ENCODE peak calls at places on chromosomes 6 and 20, in six cellular contexts. One of them, this sample, is unnamed.

GRCh38 chr20:61599061-61599930 is 347.2 kb downstream of the CDH4 start:
- DNase-seq in NCI-H774: no peak
- DNase-seq in kidney glomerular epithelial cell: no peak
- DNase-seq in GM12865: no peak
- DNase-seq in fibroblast of mammary gland: no peak
- DNase-seq in activated T-cell treated with anti-CD3 and anti-CD28 coated beads for 1 hour: no peak
- DNase-seq in this sample: no peak

GRCh38 chr6:1771324-1771723 is 161.6 kb downstream of the FOXC1 start:
- DNase-seq in kidney glomerular epithelial cell: peak
- DNase-seq in activated T-cell treated with anti-CD3 and anti-CD28 coated beads for 1 hour: no peak
- DNase-seq in fibroblast of mammary gland: peak
- DNase-seq in GM12865: peak
- DNase-seq in NCI-H774: peak
- DNase-seq in this sample: no peak

GRCh38 chr20:41185013-41185757 is 47.8 kb downstream of the PLCG1 start:
- DNase-seq in GM12865: no peak
- DNase-seq in activated T-cell treated with anti-CD3 and anti-CD28 coated beads for 1 hour: no peak
- DNase-seq in kidney glomerular epithelial cell: no peak
- DNase-seq in fibroblast of mammary gland: no peak
- DNase-seq in NCI-H774: no peak
- DNase-seq in this sample: no peak

GRCh38 chr6:15504040-15504491 is 158.8 kb downstream of the DTNBP1 start:
- DNase-seq in fibroblast of mammary gland: peak
- DNase-seq in kidney glomerular epithelial cell: no peak
- DNase-seq in NCI-H774: no peak
- DNase-seq in activated T-cell treated with anti-CD3 and anti-CD28 coated beads for 1 hour: no peak
- DNase-seq in GM12865: no peak
- DNase-seq in this sample: no peak

GRCh38 chr20:62571667-62572344 is 70.5 kb upstream of the SLCO4A1 start:
- DNase-seq in kidney glomerular epithelial cell: no peak
- DNase-seq in GM12865: peak
- DNase-seq in activated T-cell treated with anti-CD3 and anti-CD28 coated beads for 1 hour: no peak
- DNase-seq in fibroblast of mammary gland: no peak
- DNase-seq in NCI-H774: no peak
- DNase-seq in this sample: no peak

GRCh38 chr6:21935561-21936028 is 342.0 kb downstream of the SOX4 start:
- DNase-seq in GM12865: peak
- DNase-seq in NCI-H774: no peak
- DNase-seq in activated T-cell treated with anti-CD3 and anti-CD28 coated beads for 1 hour: no peak
- DNase-seq in kidney glomerular epithelial cell: peak
- DNase-seq in fibroblast of mammary gland: peak
- DNase-seq in this sample: no peak

GRCh38 chr6:148891027-148891783 is 144.4 kb downstream of the UST start:
- DNase-seq in fibroblast of mammary gland: no peak
- DNase-seq in NCI-H774: no peak
- DNase-seq in kidney glomerular epithelial cell: no peak
- DNase-seq in activated T-cell treated with anti-CD3 and anti-CD28 coated beads for 1 hour: no peak
- DNase-seq in GM12865: no peak
- DNase-seq in this sample: no peak

GRCh38 chr6:154457881-154458284 is 52.6 kb downstream of the CNKSR3 start:
- DNase-seq in kidney glomerular epithelial cell: peak
- DNase-seq in NCI-H774: peak
- DNase-seq in activated T-cell treated with anti-CD3 and anti-CD28 coated beads for 1 hour: no peak
- DNase-seq in GM12865: no peak
- DNase-seq in fibroblast of mammary gland: no peak
- DNase-seq in this sample: no peak

GRCh38 chr6:43744931-43745727 is 24.9 kb upstream of the VEGFA start:
- DNase-seq in activated T-cell treated with anti-CD3 and anti-CD28 coated beads for 1 hour: no peak
- DNase-seq in GM12865: no peak
- DNase-seq in NCI-H774: no peak
- DNase-seq in fibroblast of mammary gland: no peak
- DNase-seq in kidney glomerular epithelial cell: no peak
- DNase-seq in this sample: no peak

GRCh38 chr20:3887870-3888614 is 1.1 kb upstream of the PANK2 start:
- DNase-seq in activated T-cell treated with anti-CD3 and anti-CD28 coated beads for 1 hour: no peak
- DNase-seq in NCI-H774: peak
- DNase-seq in fibroblast of mammary gland: peak
- DNase-seq in kidney glomerular epithelial cell: no peak
- DNase-seq in GM12865: peak
- DNase-seq in this sample: no peak

GRCh38 chr20:40532103-40532502 is 156.9 kb downstream of the MAFB start:
- DNase-seq in GM12865: peak
- DNase-seq in NCI-H774: no peak
- DNase-seq in kidney glomerular epithelial cell: no peak
- DNase-seq in activated T-cell treated with anti-CD3 and anti-CD28 coated beads for 1 hour: no peak
- DNase-seq in fibroblast of mammary gland: peak
- DNase-seq in this sample: no peak

GRCh38 chr6:148239777-148240462 is 102.7 kb upstream of the SASH1 start:
- DNase-seq in kidney glomerular epithelial cell: no peak
- DNase-seq in fibroblast of mammary gland: peak
- DNase-seq in GM12865: no peak
- DNase-seq in NCI-H774: no peak
- DNase-seq in activated T-cell treated with anti-CD3 and anti-CD28 coated beads for 1 hour: no peak
- DNase-seq in this sample: no peak

GRCh38 chr20:44731657-44732056 is 14.0 kb upstream of the KCNK15 start:
- DNase-seq in activated T-cell treated with anti-CD3 and anti-CD28 coated beads for 1 hour: no peak
- DNase-seq in kidney glomerular epithelial cell: no peak
- DNase-seq in GM12865: no peak
- DNase-seq in NCI-H774: no peak
- DNase-seq in fibroblast of mammary gland: no peak
- DNase-seq in this sample: no peak

GRCh38 chr6:128882991-128883571 is at the start of gene LAMA2:
- DNase-seq in GM12865: no peak
- DNase-seq in fibroblast of mammary gland: peak
- DNase-seq in NCI-H774: no peak
- DNase-seq in activated T-cell treated with anti-CD3 and anti-CD28 coated beads for 1 hour: no peak
- DNase-seq in kidney glomerular epithelial cell: no peak
- DNase-seq in this sample: no peak

GRCh38 chr20:13302647-13303425 is 81.8 kb downstream of the ISM1 start:
- DNase-seq in NCI-H774: peak
- DNase-seq in activated T-cell treated with anti-CD3 and anti-CD28 coated beads for 1 hour: peak
- DNase-seq in GM12865: peak
- DNase-seq in kidney glomerular epithelial cell: no peak
- DNase-seq in fibroblast of mammary gland: peak
- DNase-seq in this sample: peak

GRCh38 chr20:22248052-22248667 is 336.2 kb downstream of the FOXA2 start:
- DNase-seq in kidney glomerular epithelial cell: peak
- DNase-seq in activated T-cell treated with anti-CD3 and anti-CD28 coated beads for 1 hour: no peak
- DNase-seq in fibroblast of mammary gland: peak
- DNase-seq in NCI-H774: no peak
- DNase-seq in GM12865: peak
- DNase-seq in this sample: no peak

GRCh38 chr6:120774275-120774674 is 560.0 kb downstream of the TBC1D32 start:
- DNase-seq in activated T-cell treated with anti-CD3 and anti-CD28 coated beads for 1 hour: no peak
- DNase-seq in GM12865: no peak
- DNase-seq in kidney glomerular epithelial cell: no peak
- DNase-seq in fibroblast of mammary gland: peak
- DNase-seq in NCI-H774: no peak
- DNase-seq in this sample: no peak

GRCh38 chr6:11039040-11039439 is 5.1 kb downstream of the ELOVL2 start:
- DNase-seq in fibroblast of mammary gland: no peak
- DNase-seq in activated T-cell treated with anti-CD3 and anti-CD28 coated beads for 1 hour: no peak
- DNase-seq in GM12865: no peak
- DNase-seq in NCI-H774: no peak
- DNase-seq in kidney glomerular epithelial cell: no peak
- DNase-seq in this sample: no peak

GRCh38 chr6:113258771-113259170 is 598.4 kb upstream of the MARCKS start:
- DNase-seq in GM12865: no peak
- DNase-seq in fibroblast of mammary gland: no peak
- DNase-seq in NCI-H774: no peak
- DNase-seq in kidney glomerular epithelial cell: no peak
- DNase-seq in activated T-cell treated with anti-CD3 and anti-CD28 coated beads for 1 hour: no peak
- DNase-seq in this sample: no peak

GRCh38 chr20:59765599-59766177 is 161.3 kb downstream of the PHACTR3 start:
- DNase-seq in kidney glomerular epithelial cell: no peak
- DNase-seq in GM12865: peak
- DNase-seq in fibroblast of mammary gland: peak
- DNase-seq in activated T-cell treated with anti-CD3 and anti-CD28 coated beads for 1 hour: no peak
- DNase-seq in NCI-H774: no peak
- DNase-seq in this sample: no peak

GRCh38 chr6:20402181-20403079 is 751 bp downstream of the E2F3 start:
- DNase-seq in fibroblast of mammary gland: peak
- DNase-seq in kidney glomerular epithelial cell: peak
- DNase-seq in NCI-H774: peak
- DNase-seq in GM12865: peak
- DNase-seq in activated T-cell treated with anti-CD3 and anti-CD28 coated beads for 1 hour: peak
- DNase-seq in this sample: peak

This sample was measured in T-helper 9 cell.